ENCODE peak calls at places on chromosome 11, in five cellular contexts. Q is PC-9, O is K562, P is HCT116, A is neural progenitor cell. Z is an unnamed sample. For H3K4me1, the result is how much of the 10 kb centered on the place peaks cover.

GRCh38 chr11:104134760-104135159 is 29.2 kb downstream of the PDGFD start:
- DNase-seq in Q (peak), O (no peak), P (no peak), A (no peak), Z (peak)

GRCh38 chr11:36257351-36257750 is 31.9 kb downstream of the COMMD9 start:
- DNase-seq in Q (peak), O (no peak), P (no peak), A (no peak), Z (no peak)

GRCh38 chr11:17786824-17787525 is 52.4 kb downstream of the KCNC1 start:
- DNase-seq in Q (peak), O (no peak), P (peak), A (peak), Z (peak)

GRCh38 chr11:113162590-113162961 is 151.8 kb upstream of the TTC12 start:
- DNase-seq in Q (no peak), O (no peak), P (no peak), A (no peak), Z (no peak)

GRCh38 chr11:19827399-19828135 is 114.9 kb downstream of the NAV2 start:
- DNase-seq in Q (no peak), O (no peak), P (no peak), A (peak), Z (no peak)

GRCh38 chr11:35145249-35145648 is 6.3 kb downstream of the CD44 start:
- DNase-seq in Q (peak), O (peak), P (no peak), A (no peak), Z (no peak)

GRCh38 chr11:114059984-114060401 is 482 bp downstream of the ZBTB16 start:
- DNase-seq in Q (no peak), O (peak), P (no peak), A (peak), Z (peak)

GRCh38 chr11:33885338-33886005 is 6.4 kb downstream of the LMO2 start:
- DNase-seq in Q (no peak), O (peak), P (no peak), A (no peak), Z (no peak)

GRCh38 chr11:83895516-83895915 is 609.3 kb upstream of the CCDC90B start:
- DNase-seq in Q (no peak), O (no peak), P (no peak), A (peak), Z (no peak)

GRCh38 chr11:63427971-63428508 is 58.5 kb downstream of the SLC22A9 start:
- DNase-seq in Q (no peak), O (no peak), P (no peak), A (no peak), Z (no peak)

GRCh38 chr11:68338041-68338800 is 25.8 kb downstream of the LRP5 start:
- DNase-seq in Q (peak), O (no peak), P (no peak), A (no peak), Z (peak)

GRCh38 chr11:24697722-24698121 is 200.9 kb downstream of the LUZP2 start:
- DNase-seq in Q (no peak), O (no peak), P (no peak), A (no peak), Z (peak)

GRCh38 chr11:44709281-44709562 is 17.5 kb upstream of the TSPAN18 start:
- DNase-seq in Q (peak), O (no peak), P (peak), A (no peak), Z (peak)

GRCh38 chr11:68036717-68037239 is 2.0 kb upstream of the TCIRG1 start:
- DNase-seq in Q (no peak), O (no peak), P (no peak), A (no peak), Z (no peak)

GRCh38 chr11:96361778-96362177 is 18.8 kb upstream of the MAML2 start:
- DNase-seq in Q (no peak), O (peak), P (no peak), A (no peak), Z (peak)

GRCh38 chr11:83815736-83816135 is 529.6 kb upstream of the CCDC90B start:
- DNase-seq in Q (no peak), O (no peak), P (no peak), A (no peak), Z (no peak)

DNA sequence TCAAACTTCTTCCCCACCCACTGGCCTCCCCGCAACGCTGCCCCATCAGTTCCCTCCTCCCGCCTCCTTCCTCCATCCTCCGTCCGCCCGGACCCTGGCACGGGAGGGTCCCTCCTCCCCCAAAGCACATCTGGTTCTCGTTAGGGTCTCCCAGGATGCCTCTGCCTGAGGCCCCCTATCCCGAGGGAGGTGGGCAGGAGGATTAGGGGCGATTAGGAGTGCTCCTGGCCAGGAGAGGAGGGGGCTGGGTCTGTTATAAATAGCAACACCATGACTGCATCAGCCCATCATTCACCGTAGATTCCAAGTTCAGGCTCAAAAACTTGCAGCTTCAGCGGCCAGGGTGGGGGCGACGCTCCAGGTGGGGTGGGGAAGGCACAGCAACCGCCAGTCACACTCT is 10.4 kb downstream of the MYRF start:
- DNase-seq in Q (no peak), O (no peak), P (no peak), A (no peak), Z (no peak)
- H3K4me1 ChIP-seq in Q (under half), O (under half), P (under half), A (under half), Z (under half)

DNA sequence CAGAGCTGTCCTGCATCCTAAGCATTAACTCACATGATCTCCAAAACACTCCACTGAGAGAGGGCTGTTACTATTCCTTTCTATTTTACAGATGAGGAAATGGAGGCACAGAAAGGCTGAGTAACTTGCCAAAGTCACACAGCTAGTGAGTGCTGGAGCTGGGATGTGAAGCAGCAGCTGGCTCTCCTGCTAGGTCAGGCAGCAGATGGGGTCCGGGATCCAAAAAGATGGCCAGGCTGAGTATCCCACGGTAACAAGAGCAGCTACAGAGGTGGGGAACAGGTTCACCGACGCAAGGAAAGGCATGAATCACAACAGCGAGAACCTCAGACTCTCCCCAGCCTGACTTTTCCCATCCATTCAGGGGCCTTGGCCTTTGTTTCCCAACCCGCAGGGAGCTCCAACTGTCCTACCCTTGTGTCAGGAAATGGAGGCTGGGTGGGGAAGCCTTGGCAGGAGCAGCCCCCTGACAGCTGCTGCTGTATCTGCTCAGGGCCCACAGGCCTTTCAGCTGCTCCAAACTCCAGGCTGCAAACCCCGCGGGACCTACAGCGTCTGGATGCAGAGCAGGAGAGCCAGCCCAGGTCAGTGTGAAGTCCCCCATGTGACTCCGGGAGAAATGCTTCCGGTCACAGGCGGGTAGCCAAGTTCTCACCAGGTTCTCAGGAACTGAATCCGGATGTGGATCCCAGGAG is 29.5 kb downstream of the DKK3 start:
- DNase-seq in Q (no peak), O (no peak), P (no peak), A (no peak), Z (no peak)
- H2AFZ ChIP-seq in Q (no peak), O (peak), P (no peak), A (no peak), Z (peak)

GRCh38 chr11:2166091-2166851 is 5.3 kb upstream of the INS start:
- DNase-seq in Q (no peak), O (peak), P (no peak), A (peak), Z (peak)
- TF ChIP-seq EZH2 in Q (no peak), O (no peak), P (no peak), A (no peak), Z (no peak)

GRCh38 chr11:2383823-2384722 is 7.0 kb downstream of the CD81 start:
- DNase-seq in Q (no peak), O (peak), P (no peak), A (no peak), Z (no peak)
- H3K4me1 ChIP-seq in Q (under half), O (under half), P (under half), A (under half), Z (half or more)

GRCh38 chr11:70899616-70900015 is 352.8 kb downstream of the SHANK2 start:
- DNase-seq in Q (no peak), O (no peak), P (no peak), A (no peak), Z (no peak)
- H2AFZ ChIP-seq in Q (no peak), O (no peak), P (no peak), A (no peak), Z (no peak)

GRCh38 chr11:107592256-107592655 is 1.3 kb downstream of the ELMOD1 start:
- DNase-seq in Q (no peak), O (no peak), P (no peak), A (no peak), Z (no peak)
- TF ChIP-seq EZH2 in Q (no peak), O (no peak), P (no peak), A (peak), Z (no peak)

GRCh38 chr11:57917632-57918031 is 106.0 kb upstream of the OR9Q1 start:
- DNase-seq in Q (no peak), O (no peak), P (no peak), A (no peak), Z (no peak)

GRCh38 chr11:57920971-57921370 is 102.7 kb upstream of the OR9Q1 start:
- DNase-seq in Q (no peak), O (no peak), P (no peak), A (no peak), Z (no peak)
- H3K4me1 ChIP-seq in Q (under half), O (under half), P (under half), A (under half), Z (under half)

GRCh38 chr11:73591050-73591449 is 6.9 kb downstream of the FAM168A start:
- DNase-seq in Q (no peak), O (no peak), P (no peak), A (no peak), Z (no peak)
- H2AFZ ChIP-seq in Q (no peak), O (no peak), P (no peak), A (no peak), Z (no peak)

GRCh38 chr11:1870326-1870696 is 17.4 kb downstream of the LSP1 start:
- DNase-seq in Q (no peak), O (no peak), P (no peak), A (no peak), Z (no peak)

GRCh38 chr11:1869427-1870325 is 16.8 kb downstream of the LSP1 start:
- DNase-seq in Q (no peak), O (peak), P (no peak), A (peak), Z (no peak)

GRCh38 chr11:1872267-1872985 is 19.3 kb downstream of the PRR33 start:
- DNase-seq in Q (no peak), O (no peak), P (no peak), A (no peak), Z (no peak)

GRCh38 chr11:1871531-1871930 is 18.6 kb downstream of the LSP1 start:
- DNase-seq in Q (no peak), O (no peak), P (no peak), A (peak), Z (no peak)

DNA sequence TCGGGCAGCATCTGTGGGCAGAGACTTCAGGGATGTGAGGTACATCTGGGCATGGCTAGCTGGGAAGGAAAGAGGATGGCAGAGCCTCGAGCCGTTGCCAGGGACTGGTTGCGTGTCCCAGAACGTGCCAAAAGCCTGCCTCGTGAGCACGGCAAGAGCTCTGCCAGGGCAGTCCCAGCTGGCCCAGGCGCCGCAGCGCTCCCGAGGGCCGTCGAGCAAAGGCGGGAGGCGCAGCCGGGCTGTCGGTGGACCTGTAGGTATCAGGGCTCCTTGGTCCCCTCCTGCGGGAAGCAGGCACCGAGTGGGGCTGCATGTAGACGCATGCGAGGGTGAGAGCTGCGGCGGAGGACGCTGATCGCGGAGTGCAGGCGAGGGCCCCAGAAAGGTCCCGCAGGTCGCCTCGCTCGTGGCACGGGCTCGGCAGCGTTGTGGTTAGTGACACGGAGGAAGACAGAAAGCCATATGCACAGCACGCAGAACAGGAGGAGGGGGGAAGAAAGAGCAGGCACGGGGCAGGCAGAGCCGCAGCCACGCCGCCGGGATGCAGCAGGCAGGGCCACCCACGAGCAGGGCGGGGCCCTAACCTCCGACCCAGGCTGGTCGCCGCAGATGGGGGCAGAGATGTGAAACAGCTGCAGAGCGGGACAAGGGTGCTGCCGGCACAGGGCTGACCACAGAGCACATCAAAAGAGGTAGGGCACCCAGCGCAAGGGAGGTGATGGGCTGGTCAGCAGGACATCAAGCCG is 18.0 kb downstream of the LSP1 start:
- DNase-seq in Q (no peak), O (no peak), P (no peak), A (peak), Z (no peak)
- TF ChIP-seq EZH2 in Q (no peak), O (no peak), P (no peak), A (no peak), Z (no peak)

GRCh38 chr11:12090061-12090572 is 20.3 kb upstream of the MICAL2 start:
- DNase-seq in Q (peak), O (no peak), P (peak), A (no peak), Z (peak)

GRCh38 chr11:12088531-12088930 is 21.9 kb upstream of the MICAL2 start:
- DNase-seq in Q (no peak), O (no peak), P (no peak), A (no peak), Z (no peak)

GRCh38 chr11:12090761-12091261 is 19.6 kb upstream of the MICAL2 start:
- DNase-seq in Q (peak), O (no peak), P (peak), A (no peak), Z (peak)

GRCh38 chr11:12089041-12089440 is 21.3 kb upstream of the MICAL2 start:
- DNase-seq in Q (no peak), O (no peak), P (no peak), A (no peak), Z (no peak)

DNA sequence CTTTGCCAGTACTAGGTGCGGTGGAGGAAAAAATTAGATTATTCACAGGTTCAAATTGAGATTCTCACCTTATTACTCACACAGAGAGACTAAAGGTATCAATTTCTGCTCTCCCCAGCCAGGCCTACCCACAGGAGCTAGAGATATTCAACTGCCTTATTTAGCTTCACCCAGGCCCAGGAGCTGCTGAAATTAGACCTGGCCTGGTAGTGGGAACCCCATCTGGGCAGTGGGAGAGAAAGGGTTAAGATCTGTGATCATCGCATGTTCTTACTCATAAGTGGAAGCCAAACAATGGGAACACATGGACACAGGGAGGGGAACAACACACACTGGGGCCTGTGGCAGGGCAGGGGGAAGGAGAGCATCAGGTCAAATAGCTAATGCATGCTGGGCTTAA is 20.9 kb upstream of the MICAL2 start:
- DNase-seq in Q (no peak), O (no peak), P (no peak), A (no peak), Z (peak)
- H3K4me1 ChIP-seq in Q (half or more), O (under half), P (under half), A (under half), Z (half or more)

Z was measured in mammary epithelial cell.